ENCODE peak calls at places on chromosome 15, in seven cellular contexts. T is RWPE1, N is GM23338, R is A549, I is dorsolateral prefrontal cortex, H is stomach, X is hepatocyte. U is an unnamed sample.

GRCh38 chr15:87850916-87851315 is 405.6 kb downstream of the NTRK3 start:
- DNase-seq in T (no peak), N (no peak), R (no peak), I (no peak), H (no peak), X (no peak), U (no peak)

GRCh38 chr15:60362318-60363023 is 35.3 kb downstream of the ANXA2 start:
- DNase-seq in T (peak), N (no peak), R (peak), I (no peak), H (no peak), X (no peak), U (no peak)

GRCh38 chr15:51016615-51017014 is 78.1 kb downstream of the TNFAIP8L3 start:
- DNase-seq in T (no peak), N (no peak), R (no peak), I (no peak), H (no peak), X (no peak), U (no peak)

GRCh38 chr15:59247364-59247763 is 40.7 kb downstream of the LDHAL6B start:
- DNase-seq in T (peak), N (peak), R (peak), I (peak), H (peak), X (peak), U (peak)

GRCh38 chr15:75123395-75123794 is 78.3 kb upstream of the C15orf39 start:
- DNase-seq in T (no peak), N (no peak), R (no peak), I (no peak), H (no peak), X (no peak), U (no peak)

GRCh38 chr15:31383150-31383549 is 56.5 kb downstream of the KLF13 start:
- DNase-seq in T (no peak), N (no peak), R (no peak), I (no peak), H (no peak), X (no peak), U (no peak)

GRCh38 chr15:39589815-39590644 is 9.2 kb downstream of the THBS1 start:
- DNase-seq in T (no peak), N (no peak), R (no peak), I (no peak), H (no peak), X (no peak), U (no peak)

GRCh38 chr15:57510647-57511046 is 81.1 kb upstream of the MYZAP start:
- DNase-seq in T (no peak), N (no peak), R (no peak), I (peak), H (peak), X (peak), U (no peak)

GRCh38 chr15:66633346-66633745 is 67.5 kb upstream of the LCTL start:
- DNase-seq in T (no peak), N (no peak), R (no peak), I (no peak), H (no peak), X (no peak), U (no peak)

GRCh38 chr15:66882251-66883020 is 180.4 kb downstream of the SMAD6 start:
- DNase-seq in T (peak), N (no peak), R (peak), I (no peak), H (no peak), X (no peak), U (no peak)

GRCh38 chr15:40010681-40011080 is 28.3 kb downstream of the SRP14 start:
- DNase-seq in T (no peak), N (no peak), R (no peak), I (peak), H (no peak), X (no peak), U (no peak)

GRCh38 chr15:72342385-72342784 is 22.4 kb upstream of the CELF6 start:
- DNase-seq in T (no peak), N (peak), R (no peak), I (no peak), H (peak), X (peak), U (no peak)

GRCh38 chr15:36364377-36364776 is 215.0 kb upstream of the CDIN1 start:
- DNase-seq in T (no peak), N (no peak), R (no peak), I (no peak), H (no peak), X (no peak), U (no peak)

GRCh38 chr15:36252117-36252711 is 327.2 kb upstream of the CDIN1 start:
- DNase-seq in T (no peak), N (no peak), R (no peak), I (no peak), H (no peak), X (no peak), U (no peak)

GRCh38 chr15:58043192-58043903 is 22.2 kb downstream of the ALDH1A2 start:
- DNase-seq in T (no peak), N (peak), R (peak), I (no peak), H (peak), X (peak), U (no peak)

GRCh38 chr15:32705450-32705849 is 12.4 kb upstream of the GREM1 start:
- DNase-seq in T (no peak), N (no peak), R (no peak), I (no peak), H (no peak), X (no peak), U (no peak)

GRCh38 chr15:47719730-47720129 is 2.4 kb downstream of the SEMA6D start:
- DNase-seq in T (no peak), N (no peak), R (no peak), I (no peak), H (no peak), X (no peak), U (no peak)

GRCh38 chr15:77821188-77821958 is 188.7 kb upstream of the LINGO1 start:
- DNase-seq in T (peak), N (peak), R (peak), I (peak), H (peak), X (peak), U (peak)

GRCh38 chr15:83062768-83063180 is 4.3 kb downstream of the BTBD1 start:
- DNase-seq in T (no peak), N (no peak), R (no peak), I (no peak), H (no peak), X (no peak), U (no peak)

GRCh38 chr15:41102854-41103253 is 13.2 kb downstream of the INO80 start:
- DNase-seq in T (no peak), N (no peak), R (no peak), I (no peak), H (no peak), X (no peak), U (no peak)

GRCh38 chr15:31400222-31400927 is 73.7 kb downstream of the KLF13 start:
- DNase-seq in T (no peak), N (no peak), R (no peak), I (no peak), H (no peak), X (no peak), U (no peak)

GRCh38 chr15:23083115-23083514 is 43.7 kb upstream of the TUBGCP5 start:
- DNase-seq in T (no peak), N (no peak), R (no peak), I (no peak), H (no peak), X (no peak), U (no peak)

GRCh38 chr15:100596792-100597191 is 5.2 kb downstream of the LINS1 start:
- DNase-seq in T (peak), N (no peak), R (no peak), I (no peak), H (peak), X (no peak), U (no peak)

GRCh38 chr15:58203537-58203936 is 65.4 kb downstream of the AQP9 start:
- DNase-seq in T (no peak), N (no peak), R (no peak), I (no peak), H (no peak), X (peak), U (no peak)

GRCh38 chr15:27937873-27938272 is 161.2 kb downstream of the OCA2 start:
- DNase-seq in T (no peak), N (no peak), R (no peak), I (no peak), H (no peak), X (no peak), U (no peak)

GRCh38 chr15:77418341-77419049 is 1.4 kb downstream of the PEAK1 start:
- DNase-seq in T (no peak), N (no peak), R (peak), I (no peak), H (no peak), X (no peak), U (no peak)

GRCh38 chr15:97691799-97692198 is 268.7 kb upstream of the ARRDC4 start:
- DNase-seq in T (peak), N (no peak), R (no peak), I (no peak), H (no peak), X (peak), U (no peak)

GRCh38 chr15:41465822-41466421 is 27.8 kb upstream of the ITPKA start:
- DNase-seq in T (peak), N (peak), R (peak), I (no peak), H (no peak), X (peak), U (no peak)

GRCh38 chr15:41501961-41502786 is 8.5 kb downstream of the ITPKA start:
- DNase-seq in T (no peak), N (peak), R (no peak), I (no peak), H (no peak), X (no peak), U (no peak)

GRCh38 chr15:28994142-28994829 is 108.5 kb downstream of the APBA2 start:
- DNase-seq in T (no peak), N (no peak), R (no peak), I (no peak), H (no peak), X (no peak), U (no peak)

GRCh38 chr15:25090073-25090733 is 135.4 kb downstream of the SNRPN start:
- DNase-seq in T (no peak), N (no peak), R (no peak), I (no peak), H (no peak), X (no peak), U (no peak)

GRCh38 chr15:52117549-52117948 is 5.0 kb upstream of the BCL2L10 start:
- DNase-seq in T (no peak), N (no peak), R (no peak), I (no peak), H (no peak), X (no peak), U (no peak)
- H3K27ac ChIP-seq in T (peak), N (no peak), R (no peak), I (no peak), H (no peak), X (no peak), U (no peak)

GRCh38 chr15:84824260-84824690 is 7.1 kb downstream of the ALPK3 start:
- DNase-seq in T (no peak), N (no peak), R (no peak), I (no peak), H (no peak), X (no peak), U (no peak)

GRCh38 chr15:84828433-84828908 is 11.3 kb downstream of the ALPK3 start:
- DNase-seq in T (no peak), N (no peak), R (no peak), I (no peak), H (no peak), X (no peak), U (no peak)

GRCh38 chr15:84823580-84823878 is 6.4 kb downstream of the ALPK3 start:
- DNase-seq in T (no peak), N (no peak), R (no peak), I (no peak), H (no peak), X (no peak), U (no peak)

GRCh38 chr15:84827246-84827645 is 10.1 kb downstream of the ALPK3 start:
- DNase-seq in T (no peak), N (no peak), R (no peak), I (no peak), H (no peak), X (no peak), U (no peak)

GRCh38 chr15:84826369-84826823 is 9.2 kb downstream of the ALPK3 start:
- DNase-seq in T (peak), N (peak), R (peak), I (no peak), H (peak), X (peak), U (no peak)
- H3K27ac ChIP-seq in T (no peak), N (no peak), R (peak), I (no peak), H (no peak), X (no peak), U (no peak)

GRCh38 chr15:49168026-49168425 is 2.0 kb upstream of the GALK2 start:
- DNase-seq in T (no peak), N (no peak), R (no peak), I (no peak), H (no peak), X (no peak), U (no peak)

GRCh38 chr15:49164865-49165264 is 5.2 kb upstream of the GALK2 start:
- DNase-seq in T (no peak), N (no peak), R (no peak), I (no peak), H (no peak), X (no peak), U (no peak)

DNA sequence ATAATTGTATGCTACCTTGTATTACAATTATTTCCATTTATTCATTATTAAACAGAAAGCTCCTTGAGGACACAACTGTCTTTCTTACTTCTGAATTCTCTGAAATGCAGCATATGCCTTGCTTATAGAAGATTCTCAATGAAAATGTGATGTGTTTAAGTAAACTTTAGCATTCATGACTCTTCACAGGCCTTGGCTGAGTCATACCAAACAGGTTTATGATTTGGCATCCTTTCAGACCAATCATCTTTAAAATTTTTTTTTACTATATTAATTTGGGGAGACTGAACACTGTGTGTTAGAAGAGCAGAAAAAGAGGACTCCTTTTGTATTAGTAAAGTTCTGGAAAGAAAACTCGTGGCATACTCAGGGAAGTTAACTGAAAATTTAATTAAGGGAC is 6.4 kb upstream of the GALK2 start:
- DNase-seq in T (peak), N (no peak), R (no peak), I (no peak), H (no peak), X (no peak), U (no peak)
- H3K27ac ChIP-seq in T (no peak), N (no peak), R (no peak), I (no peak), H (no peak), X (no peak), U (no peak)

DNA sequence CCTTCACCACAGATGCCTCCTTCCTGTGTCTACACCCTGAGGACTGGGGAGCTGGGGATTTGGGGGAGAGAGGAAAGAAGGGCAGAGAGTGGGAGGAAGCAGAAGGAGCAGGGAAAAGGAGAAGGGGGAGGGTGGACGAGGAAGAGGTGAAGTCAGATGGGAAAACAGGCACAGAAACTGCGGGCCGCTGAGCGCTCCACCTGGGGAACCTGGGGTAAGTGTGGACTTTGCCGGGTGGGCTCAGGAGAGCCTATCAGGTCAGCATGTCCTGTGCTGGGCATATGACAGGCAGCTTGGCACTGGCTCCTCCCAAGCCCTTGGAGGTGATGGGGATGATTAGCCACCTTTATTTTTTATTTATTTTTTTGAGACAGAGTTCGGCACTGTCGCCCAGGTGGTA is 62.6 kb downstream of the CORO2B start:
- DNase-seq in T (no peak), N (no peak), R (no peak), I (peak), H (no peak), X (no peak), U (no peak)
- H3K27ac ChIP-seq in T (peak), N (no peak), R (no peak), I (peak), H (no peak), X (no peak), U (peak)

GRCh38 chr15:80071652-80072051 is 12.2 kb downstream of the ZFAND6 start:
- DNase-seq in T (no peak), N (no peak), R (no peak), I (no peak), H (no peak), X (no peak), U (no peak)

GRCh38 chr15:80073197-80073596 is 13.7 kb downstream of the ZFAND6 start:
- DNase-seq in T (no peak), N (no peak), R (no peak), I (no peak), H (no peak), X (no peak), U (no peak)

GRCh38 chr15:80068578-80068977 is 9.1 kb downstream of the ZFAND6 start:
- DNase-seq in T (no peak), N (no peak), R (no peak), I (no peak), H (no peak), X (no peak), U (no peak)

GRCh38 chr15:80072285-80072684 is 12.8 kb downstream of the ZFAND6 start:
- DNase-seq in T (peak), N (peak), R (peak), I (no peak), H (no peak), X (peak), U (no peak)

GRCh38 chr15:80070840-80071239 is 11.4 kb downstream of the ZFAND6 start:
- DNase-seq in T (no peak), N (no peak), R (no peak), I (no peak), H (no peak), X (no peak), U (no peak)
- H3K27ac ChIP-seq in T (no peak), N (peak), R (no peak), I (no peak), H (no peak), X (no peak), U (no peak)